ENCODE peak calls at places on chromosomes 13 and 19, in nine cellular contexts. F, K, B, M, Z, V, T, W and J are unnamed samples.
A peak's percentile ranks its signal among the peaks of the same experiment; 100 is the strongest.

GRCh38 chr19:43351998-43352746 is 1.3 kb upstream of the CD177 start:
- DNase-seq in F (no peak), K (no peak), B (no peak), M (no peak), Z (no peak), V (no peak), T (no peak), W (no peak), J (no peak)

GRCh38 chr19:17347877-17348276 is 10.5 kb downstream of the GTPBP3 start:
- DNase-seq in F (no peak), K (no peak), B (no peak), M (no peak), Z (no peak), V (no peak), T (no peak), W (no peak), J (no peak)

GRCh38 chr13:109331898-109332297 is 454.5 kb downstream of the IRS2 start:
- DNase-seq in F (no peak), K (no peak), B (peak; percentile 89), M (peak; percentile 42), Z (no peak), V (no peak), T (no peak), W (no peak), J (no peak)

GRCh38 chr13:33931397-33931987 is 113.5 kb downstream of the RFC3 start:
- DNase-seq in F (no peak), K (peak; percentile 89), B (peak; percentile 53), M (peak; percentile 75), Z (no peak), V (no peak), T (no peak), W (no peak), J (no peak)

GRCh38 chr13:24183741-24184182 is 23.2 kb downstream of the SPATA13 start:
- DNase-seq in F (no peak), K (no peak), B (no peak), M (no peak), Z (no peak), V (no peak), T (no peak), W (no peak), J (no peak)

GRCh38 chr13:50444726-50445125 is 398.8 kb downstream of the DLEU7 start:
- DNase-seq in F (no peak), K (no peak), B (no peak), M (no peak), Z (no peak), V (no peak), T (no peak), W (no peak), J (no peak)

GRCh38 chr13:77330009-77330471 is 3.1 kb upstream of the MYCBP2 start:
- DNase-seq in F (no peak), K (peak; percentile 56), B (no peak), M (no peak), Z (no peak), V (no peak), T (no peak), W (no peak), J (no peak)

GRCh38 chr19:56104423-56104822 is 16.7 kb downstream of the ZNF787 start:
- DNase-seq in F (no peak), K (no peak), B (no peak), M (no peak), Z (no peak), V (no peak), T (no peak), W (peak; percentile 46), J (no peak)

GRCh38 chr13:34617684-34618083 is 324.4 kb upstream of the NBEA start:
- DNase-seq in F (no peak), K (no peak), B (no peak), M (peak; percentile 8), Z (no peak), V (no peak), T (no peak), W (no peak), J (no peak)

GRCh38 chr19:3692141-3693029 is 7.9 kb downstream of the PIP5K1C start:
- DNase-seq in F (no peak), K (peak; percentile 74), B (no peak), M (peak; percentile 4), Z (peak; percentile 40), V (no peak), T (peak; percentile 38), W (peak; percentile 66), J (no peak)

GRCh38 chr13:44758595-44759221 is 182.6 kb upstream of the TSC22D1 start:
- DNase-seq in F (no peak), K (no peak), B (peak; percentile 98), M (peak; percentile 88), Z (no peak), V (no peak), T (no peak), W (no peak), J (no peak)

GRCh38 chr13:75415720-75416119 is 66.2 kb downstream of the TBC1D4 start:
- DNase-seq in F (no peak), K (no peak), B (peak; percentile 89), M (peak; percentile 73), Z (no peak), V (no peak), T (no peak), W (no peak), J (no peak)

GRCh38 chr19:6312018-6312417 is 21.4 kb downstream of the ACER1 start:
- DNase-seq in F (no peak), K (no peak), B (no peak), M (peak; percentile 13), Z (no peak), V (no peak), T (no peak), W (peak; percentile 27), J (no peak)

GRCh38 chr13:48571121-48571901 is 38.4 kb upstream of the RCBTB2 start:
- DNase-seq in F (no peak), K (peak; percentile 71), B (peak; percentile 81), M (no peak), Z (no peak), V (no peak), T (no peak), W (no peak), J (no peak)

GRCh38 chr13:61414686-61415664 is 674 bp downstream of the PCDH20 start:
- DNase-seq in F (no peak), K (no peak), B (no peak), M (peak; percentile 73), Z (no peak), V (peak; percentile 65), T (no peak), W (peak; percentile 88), J (peak; percentile 86)

GRCh38 chr13:99085139-99085845 is 107.4 kb upstream of the DOCK9 start:
- DNase-seq in F (no peak), K (no peak), B (no peak), M (no peak), Z (no peak), V (no peak), T (no peak), W (no peak), J (no peak)

GRCh38 chr19:13031917-13032623 is 36.8 kb downstream of the NFIX start:
- DNase-seq in F (no peak), K (no peak), B (peak; percentile 58), M (peak; percentile 72), Z (no peak), V (no peak), T (no peak), W (no peak), J (no peak)

GRCh38 chr13:113637262-113638160 is 20.5 kb downstream of the ATP4B start:
- DNase-seq in F (no peak), K (no peak), B (no peak), M (no peak), Z (no peak), V (no peak), T (no peak), W (peak; percentile 49), J (peak; percentile 46)

DNA sequence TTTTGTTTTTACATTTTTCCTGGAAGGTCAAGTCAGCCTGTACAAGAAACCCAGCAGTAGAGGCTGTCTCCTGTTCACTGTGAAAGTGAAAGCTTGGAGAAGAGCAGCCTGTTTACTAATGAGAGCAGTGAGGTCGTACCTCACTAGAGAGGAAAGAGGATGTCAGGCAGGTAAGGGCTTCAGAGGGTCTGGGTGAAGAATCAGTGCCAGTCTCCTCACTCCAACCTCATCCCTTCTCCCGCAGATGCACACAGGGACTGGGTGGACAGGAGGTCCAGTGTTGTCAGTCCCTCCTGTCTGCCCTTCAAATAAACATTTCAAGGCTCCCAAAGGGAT is 462.5 kb downstream of the KLF5 start:
- DNase-seq in F (no peak), K (no peak), B (no peak), M (no peak), Z (no peak), V (no peak), T (peak; percentile 2), W (no peak), J (no peak)
- H3K27me3 ChIP-seq in F (no peaks in the 10 kb centered on the region), K (no peaks in the 10 kb centered on the region), B (peaks cover 2% of the 10 kb centered on the region), M (no peaks in the 10 kb centered on the region), Z (no peaks in the 10 kb centered on the region), V (no peaks in the 10 kb centered on the region), T (no peaks in the 10 kb centered on the region), W (no peaks in the 10 kb centered on the region), J (no peaks in the 10 kb centered on the region)

GRCh38 chr13:111919826-111920225 is 147.1 kb upstream of the SOX1 start:
- DNase-seq in F (no peak), K (no peak), B (no peak), M (no peak), Z (no peak), V (no peak), T (no peak), W (no peak), J (no peak)
- H3K27me3 ChIP-seq in F (no peaks in the 10 kb centered on the region), K (no peaks in the 10 kb centered on the region), B (no peaks in the 10 kb centered on the region), M (peaks cover 70% of the 10 kb centered on the region), Z (no peaks in the 10 kb centered on the region), V (peaks cover 47% of the 10 kb centered on the region), T (no peaks in the 10 kb centered on the region), W (no peaks in the 10 kb centered on the region), J (peaks cover 13% of the 10 kb centered on the region)

DNA sequence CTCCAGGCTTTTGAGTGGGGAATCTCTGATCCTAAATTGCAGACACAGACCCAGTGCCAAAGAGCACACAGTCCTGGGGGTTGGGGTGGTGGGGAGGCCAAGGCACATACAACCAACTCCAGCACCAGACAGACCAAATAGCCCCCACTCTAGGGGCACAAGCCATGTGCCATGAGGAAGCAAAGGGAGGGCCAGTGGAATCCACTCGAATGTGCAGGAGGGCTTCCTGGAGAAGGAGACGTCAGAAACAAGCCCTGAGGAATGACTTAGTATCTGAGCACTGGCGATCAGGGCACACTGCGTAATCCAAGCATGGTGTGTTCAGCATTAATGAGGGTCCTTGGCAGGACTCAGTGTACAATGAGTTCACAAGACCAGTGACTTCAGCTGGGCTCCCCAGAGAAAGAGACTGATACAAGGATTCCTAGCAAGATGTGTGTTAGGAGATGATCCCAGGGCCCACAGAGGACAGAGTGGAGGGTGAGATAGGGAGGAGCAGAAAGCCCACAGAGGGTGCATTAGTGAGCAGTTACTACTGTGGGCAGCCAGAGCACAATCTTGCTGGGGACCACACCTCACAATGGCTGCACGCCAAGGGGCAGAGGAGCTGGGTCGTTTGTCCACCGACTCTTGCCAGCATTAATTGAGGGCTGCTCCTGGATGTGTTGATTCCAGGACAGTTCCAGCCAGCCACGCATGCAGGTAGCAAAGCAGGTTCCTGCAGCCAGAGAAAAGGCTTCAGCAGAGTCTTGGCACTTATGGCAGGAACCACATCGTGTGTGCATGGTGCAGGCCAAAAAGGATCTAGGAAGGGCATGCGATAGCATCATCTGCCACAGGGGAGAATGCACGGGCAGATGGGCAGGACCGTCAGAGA is 152.6 kb upstream of the VSTM2B start:
- DNase-seq in F (no peak), K (no peak), B (no peak), M (no peak), Z (no peak), V (no peak), T (no peak), W (no peak), J (no peak)
- H3K27me3 ChIP-seq in F (no peaks in the 10 kb centered on the region), K (no peaks in the 10 kb centered on the region), B (no peaks in the 10 kb centered on the region), M (peaks cover 11% of the 10 kb centered on the region), Z (no peaks in the 10 kb centered on the region), V (peaks cover 16% of the 10 kb centered on the region), T (no peaks in the 10 kb centered on the region), W (no peaks in the 10 kb centered on the region), J (no peaks in the 10 kb centered on the region)

GRCh38 chr19:14150770-14151661 is 14.6 kb upstream of the ASF1B start:
- DNase-seq in F (no peak), K (no peak), B (no peak), M (no peak), Z (no peak), V (no peak), T (no peak), W (peak; percentile 81), J (no peak)
- H3K27me3 ChIP-seq in F (no peaks in the 10 kb centered on the region), K (no peaks in the 10 kb centered on the region), B (no peaks in the 10 kb centered on the region), M (no peaks in the 10 kb centered on the region), Z (no peaks in the 10 kb centered on the region), V (no peaks in the 10 kb centered on the region), T (no peaks in the 10 kb centered on the region), W (no peaks in the 10 kb centered on the region), J (no peaks in the 10 kb centered on the region)